ENCODE peak calls at places on chromosomes 1 and 21, in five cellular contexts. One of them, this sample, is unnamed.

GRCh38 chr1:25836695-25837094 is 16.9 kb downstream of the MTFR1L start:
- ATAC-seq in upper lobe of right lung: no peak
- ATAC-seq in left lung: no peak
- ATAC-seq in right lobe of liver: no peak
- ATAC-seq in HepG2: no peak
- ATAC-seq in this sample: no peak

GRCh38 chr1:31605908-31606427 is 11.5 kb upstream of the HCRTR1 start:
- ATAC-seq in right lobe of liver: no peak
- ATAC-seq in HepG2: no peak
- ATAC-seq in left lung: peak; percentile 49
- ATAC-seq in upper lobe of right lung: peak; percentile 81
- ATAC-seq in this sample: no peak

GRCh38 chr1:6408023-6408422 is 11.7 kb downstream of the HES2 start:
- ATAC-seq in upper lobe of right lung: no peak
- ATAC-seq in left lung: no peak
- ATAC-seq in HepG2: no peak
- ATAC-seq in right lobe of liver: no peak
- ATAC-seq in this sample: no peak

GRCh38 chr1:24117722-24118409 is 5.9 kb upstream of the MYOM3 start:
- ATAC-seq in upper lobe of right lung: no peak
- ATAC-seq in right lobe of liver: no peak
- ATAC-seq in HepG2: peak; percentile 40
- ATAC-seq in left lung: peak; percentile 28
- ATAC-seq in this sample: no peak

GRCh38 chr1:245999697-246000637 is 507.1 kb downstream of the SMYD3 start:
- ATAC-seq in right lobe of liver: no peak
- ATAC-seq in left lung: no peak
- ATAC-seq in HepG2: no peak
- ATAC-seq in upper lobe of right lung: no peak
- ATAC-seq in this sample: no peak

GRCh38 chr1:39127513-39127912 is 77.0 kb upstream of the MACF1 start:
- ATAC-seq in upper lobe of right lung: peak; percentile 46
- ATAC-seq in HepG2: no peak
- ATAC-seq in left lung: no peak
- ATAC-seq in right lobe of liver: peak; percentile 67
- ATAC-seq in this sample: peak; percentile 80

GRCh38 chr1:2428490-2428889 is 16.1 kb upstream of the PEX10 start:
- ATAC-seq in upper lobe of right lung: no peak
- ATAC-seq in left lung: no peak
- ATAC-seq in right lobe of liver: no peak
- ATAC-seq in HepG2: no peak
- ATAC-seq in this sample: no peak

GRCh38 chr1:161773791-161774190 is 7.7 kb downstream of the ATF6 start:
- ATAC-seq in upper lobe of right lung: no peak
- ATAC-seq in HepG2: no peak
- ATAC-seq in left lung: no peak
- ATAC-seq in right lobe of liver: no peak
- ATAC-seq in this sample: no peak

GRCh38 chr1:60118119-60118518 is 44.5 kb upstream of the C1orf87 start:
- ATAC-seq in right lobe of liver: peak; percentile 53
- ATAC-seq in upper lobe of right lung: no peak
- ATAC-seq in HepG2: no peak
- ATAC-seq in left lung: no peak
- ATAC-seq in this sample: no peak

GRCh38 chr1:6113116-6113515 is 67.0 kb downstream of the CHD5 start:
- ATAC-seq in HepG2: no peak
- ATAC-seq in upper lobe of right lung: no peak
- ATAC-seq in right lobe of liver: no peak
- ATAC-seq in left lung: no peak
- ATAC-seq in this sample: no peak

GRCh38 chr1:58922302-58923089 is 138.6 kb upstream of the JUN start:
- ATAC-seq in HepG2: peak; percentile 68
- ATAC-seq in right lobe of liver: peak; percentile 70
- ATAC-seq in left lung: peak; percentile 96
- ATAC-seq in upper lobe of right lung: peak; percentile 96
- ATAC-seq in this sample: peak; percentile 91

GRCh38 chr21:45983981-45984551 is 2.5 kb downstream of the COL6A1 start:
- ATAC-seq in upper lobe of right lung: no peak
- ATAC-seq in right lobe of liver: no peak
- ATAC-seq in HepG2: no peak
- ATAC-seq in left lung: no peak
- ATAC-seq in this sample: peak; percentile 65

GRCh38 chr1:19439464-19440171 is 45.7 kb downstream of the CAPZB start:
- ATAC-seq in upper lobe of right lung: no peak
- ATAC-seq in left lung: no peak
- ATAC-seq in right lobe of liver: peak; percentile 32
- ATAC-seq in HepG2: no peak
- ATAC-seq in this sample: peak; percentile 10

GRCh38 chr1:9413877-9414213 is 121.2 kb downstream of the SPSB1 start:
- ATAC-seq in HepG2: peak; percentile 21
- ATAC-seq in upper lobe of right lung: peak; percentile 21
- ATAC-seq in left lung: peak; percentile 58
- ATAC-seq in right lobe of liver: peak; percentile 28
- ATAC-seq in this sample: peak; percentile 80

GRCh38 chr1:180926164-180926981 is 13.7 kb downstream of the KIAA1614 start:
- ATAC-seq in upper lobe of right lung: peak; percentile 51
- ATAC-seq in right lobe of liver: no peak
- ATAC-seq in HepG2: peak; percentile 50
- ATAC-seq in left lung: peak; percentile 50
- ATAC-seq in this sample: peak; percentile 52

GRCh38 chr1:10383630-10384029 is 15.2 kb upstream of the PGD start:
- ATAC-seq in upper lobe of right lung: no peak
- ATAC-seq in left lung: no peak
- ATAC-seq in right lobe of liver: no peak
- ATAC-seq in HepG2: no peak
- ATAC-seq in this sample: no peak

GRCh38 chr1:222171005-222171404 is 376.9 kb downstream of the HHIPL2 start:
- ATAC-seq in left lung: peak; percentile 77
- ATAC-seq in HepG2: peak; percentile 74
- ATAC-seq in upper lobe of right lung: peak; percentile 72
- ATAC-seq in right lobe of liver: peak; percentile 93
- ATAC-seq in this sample: no peak

GRCh38 chr1:244010191-244010590 is 40.9 kb upstream of the ZBTB18 start:
- ATAC-seq in left lung: no peak
- ATAC-seq in right lobe of liver: no peak
- ATAC-seq in HepG2: peak; percentile 27
- ATAC-seq in upper lobe of right lung: no peak
- ATAC-seq in this sample: no peak

GRCh38 chr1:87208936-87209335 is 119.7 kb upstream of the LMO4 start:
- ATAC-seq in right lobe of liver: no peak
- ATAC-seq in left lung: no peak
- ATAC-seq in HepG2: no peak
- ATAC-seq in upper lobe of right lung: peak; percentile 52
- ATAC-seq in this sample: no peak

GRCh38 chr1:214660900-214661299 is 57.9 kb downstream of the CENPF start:
- ATAC-seq in upper lobe of right lung: peak; percentile 46
- ATAC-seq in left lung: peak; percentile 75
- ATAC-seq in right lobe of liver: peak; percentile 47
- ATAC-seq in HepG2: peak; percentile 78
- ATAC-seq in this sample: peak; percentile 69

GRCh38 chr1:161044908-161045748 is 649 bp downstream of the USF1 start:
- ATAC-seq in left lung: peak; percentile 77
- ATAC-seq in HepG2: peak; percentile 86
- ATAC-seq in upper lobe of right lung: peak; percentile 77
- ATAC-seq in right lobe of liver: peak; percentile 76
- ATAC-seq in this sample: peak; percentile 57

GRCh38 chr1:169117014-169117413 is 10.5 kb downstream of the ATP1B1 start:
- ATAC-seq in upper lobe of right lung: no peak
- ATAC-seq in left lung: no peak
- ATAC-seq in right lobe of liver: no peak
- ATAC-seq in HepG2: no peak
- ATAC-seq in this sample: no peak
- H3K36me3 ChIP-seq in upper lobe of right lung: peaks cover 21% of the 10 kb centered on the region
- H3K36me3 ChIP-seq in left lung: peaks cover 16% of the 10 kb centered on the region
- H3K36me3 ChIP-seq in right lobe of liver: peaks cover 27% of the 10 kb centered on the region
- H3K36me3 ChIP-seq in HepG2: peaks cover 26% of the 10 kb centered on the region
- H3K36me3 ChIP-seq in this sample: no peaks in the 10 kb centered on the region

GRCh38 chr1:235708390-235708962 is 58.9 kb upstream of the GNG4 start:
- ATAC-seq in HepG2: no peak
- ATAC-seq in left lung: no peak
- ATAC-seq in right lobe of liver: no peak
- ATAC-seq in upper lobe of right lung: no peak
- ATAC-seq in this sample: no peak
- H3K36me3 ChIP-seq in HepG2: no peaks in the 10 kb centered on the region
- H3K36me3 ChIP-seq in left lung: peaks cover 94% of the 10 kb centered on the region
- H3K36me3 ChIP-seq in right lobe of liver: peaks cover 7% of the 10 kb centered on the region
- H3K36me3 ChIP-seq in upper lobe of right lung: peaks cover 79% of the 10 kb centered on the region
- H3K36me3 ChIP-seq in this sample: peaks cover 95% of the 10 kb centered on the region

GRCh38 chr1:226640288-226640687 is 91.7 kb downstream of the STUM start:
- ATAC-seq in HepG2: no peak
- ATAC-seq in left lung: no peak
- ATAC-seq in right lobe of liver: no peak
- ATAC-seq in upper lobe of right lung: no peak
- ATAC-seq in this sample: peak; percentile 10

GRCh38 chr1:226639631-226640061 is 91.1 kb downstream of the STUM start:
- ATAC-seq in HepG2: no peak
- ATAC-seq in left lung: no peak
- ATAC-seq in upper lobe of right lung: no peak
- ATAC-seq in right lobe of liver: no peak
- ATAC-seq in this sample: no peak

GRCh38 chr1:226641671-226642231 is 93.2 kb downstream of the STUM start:
- ATAC-seq in upper lobe of right lung: no peak
- ATAC-seq in left lung: no peak
- ATAC-seq in right lobe of liver: no peak
- ATAC-seq in HepG2: no peak
- ATAC-seq in this sample: no peak

GRCh38 chr1:226642421-226642820 is 93.9 kb downstream of the STUM start:
- ATAC-seq in HepG2: no peak
- ATAC-seq in right lobe of liver: no peak
- ATAC-seq in left lung: no peak
- ATAC-seq in upper lobe of right lung: no peak
- ATAC-seq in this sample: no peak

GRCh38 chr1:226640737-226641136 is 92.2 kb downstream of the STUM start:
- ATAC-seq in right lobe of liver: no peak
- ATAC-seq in left lung: no peak
- ATAC-seq in HepG2: no peak
- ATAC-seq in upper lobe of right lung: no peak
- ATAC-seq in this sample: no peak
- H3K36me3 ChIP-seq in right lobe of liver: no peaks in the 10 kb centered on the region
- H3K36me3 ChIP-seq in left lung: peaks cover 84% of the 10 kb centered on the region
- H3K36me3 ChIP-seq in HepG2: no peaks in the 10 kb centered on the region
- H3K36me3 ChIP-seq in upper lobe of right lung: peaks cover 69% of the 10 kb centered on the region
- H3K36me3 ChIP-seq in this sample: peaks cover 89% of the 10 kb centered on the region

GRCh38 chr1:53266038-53266437 is 27.7 kb upstream of the MAGOH start:
- ATAC-seq in HepG2: peak; percentile 67
- ATAC-seq in right lobe of liver: no peak
- ATAC-seq in left lung: peak; percentile 35
- ATAC-seq in upper lobe of right lung: no peak
- ATAC-seq in this sample: no peak

GRCh38 chr1:53265581-53265980 is 27.3 kb upstream of the MAGOH start:
- ATAC-seq in HepG2: no peak
- ATAC-seq in upper lobe of right lung: no peak
- ATAC-seq in left lung: no peak
- ATAC-seq in right lobe of liver: no peak
- ATAC-seq in this sample: no peak

GRCh38 chr1:53270873-53271272 is 32.6 kb upstream of the MAGOH start:
- ATAC-seq in HepG2: no peak
- ATAC-seq in upper lobe of right lung: no peak
- ATAC-seq in left lung: no peak
- ATAC-seq in right lobe of liver: no peak
- ATAC-seq in this sample: no peak

GRCh38 chr1:53270107-53270506 is 31.8 kb upstream of the MAGOH start:
- ATAC-seq in left lung: no peak
- ATAC-seq in HepG2: no peak
- ATAC-seq in upper lobe of right lung: no peak
- ATAC-seq in right lobe of liver: no peak
- ATAC-seq in this sample: no peak

DNA sequence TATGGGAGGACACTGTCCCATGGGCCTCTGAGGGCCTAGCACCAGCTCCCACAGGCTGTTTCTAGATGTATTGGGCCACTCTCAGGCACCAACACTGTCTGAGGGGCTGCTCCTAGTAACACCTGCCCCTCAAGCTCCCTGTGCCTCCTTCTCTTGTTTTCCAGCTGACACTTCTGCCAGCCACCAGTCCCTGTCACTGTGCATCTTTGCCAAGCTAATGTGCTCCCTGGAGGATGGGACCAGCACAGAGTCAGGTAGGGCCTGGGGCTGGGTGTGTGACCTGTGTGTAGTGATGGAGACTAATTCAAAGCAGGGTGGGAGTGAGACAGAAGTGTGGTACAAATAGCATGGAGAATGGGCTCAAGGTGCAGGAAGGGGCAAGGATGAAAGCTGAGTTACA is 29.4 kb upstream of the MAGOH start:
- ATAC-seq in left lung: no peak
- ATAC-seq in upper lobe of right lung: no peak
- ATAC-seq in HepG2: no peak
- ATAC-seq in right lobe of liver: no peak
- ATAC-seq in this sample: no peak
- H3K36me3 ChIP-seq in left lung: peaks cover 63% of the 10 kb centered on the region
- H3K36me3 ChIP-seq in upper lobe of right lung: no peaks in the 10 kb centered on the region
- H3K36me3 ChIP-seq in HepG2: peaks cover 17% of the 10 kb centered on the region
- H3K36me3 ChIP-seq in right lobe of liver: no peaks in the 10 kb centered on the region
- H3K36me3 ChIP-seq in this sample: no peaks in the 10 kb centered on the region

GRCh38 chr1:3522112-3522511 is 67.6 kb downstream of the ARHGEF16 start:
- ATAC-seq in HepG2: no peak
- ATAC-seq in right lobe of liver: no peak
- ATAC-seq in upper lobe of right lung: no peak
- ATAC-seq in left lung: no peak
- ATAC-seq in this sample: no peak

GRCh38 chr1:3522564-3523270 is 68.3 kb downstream of the ARHGEF16 start:
- ATAC-seq in left lung: no peak
- ATAC-seq in right lobe of liver: no peak
- ATAC-seq in upper lobe of right lung: no peak
- ATAC-seq in HepG2: no peak
- ATAC-seq in this sample: no peak

GRCh38 chr1:3525551-3526482 is 71.4 kb downstream of the ARHGEF16 start:
- ATAC-seq in right lobe of liver: no peak
- ATAC-seq in HepG2: no peak
- ATAC-seq in upper lobe of right lung: no peak
- ATAC-seq in left lung: no peak
- ATAC-seq in this sample: no peak

GRCh38 chr1:3524571-3525203 is 70.2 kb downstream of the ARHGEF16 start:
- ATAC-seq in upper lobe of right lung: no peak
- ATAC-seq in left lung: no peak
- ATAC-seq in right lobe of liver: no peak
- ATAC-seq in HepG2: no peak
- ATAC-seq in this sample: no peak

GRCh38 chr1:3523980-3524379 is 69.5 kb downstream of the ARHGEF16 start:
- ATAC-seq in left lung: no peak
- ATAC-seq in right lobe of liver: no peak
- ATAC-seq in upper lobe of right lung: no peak
- ATAC-seq in HepG2: no peak
- ATAC-seq in this sample: no peak
- H3K36me3 ChIP-seq in left lung: peaks cover 12% of the 10 kb centered on the region
- H3K36me3 ChIP-seq in right lobe of liver: no peaks in the 10 kb centered on the region
- H3K36me3 ChIP-seq in upper lobe of right lung: no peaks in the 10 kb centered on the region
- H3K36me3 ChIP-seq in HepG2: no peaks in the 10 kb centered on the region
- H3K36me3 ChIP-seq in this sample: no peaks in the 10 kb centered on the region

GRCh38 chr1:114669562-114670082 is at the start of gene DENND2C:
- ATAC-seq in right lobe of liver: peak; percentile 66
- ATAC-seq in upper lobe of right lung: peak; percentile 72
- ATAC-seq in HepG2: peak; percentile 74
- ATAC-seq in left lung: peak; percentile 61
- ATAC-seq in this sample: peak; percentile 77
- H3K36me3 ChIP-seq in right lobe of liver: no peaks in the 10 kb centered on the region
- H3K36me3 ChIP-seq in upper lobe of right lung: no peaks in the 10 kb centered on the region
- H3K36me3 ChIP-seq in HepG2: no peaks in the 10 kb centered on the region
- H3K36me3 ChIP-seq in left lung: no peaks in the 10 kb centered on the region
- H3K36me3 ChIP-seq in this sample: no peaks in the 10 kb centered on the region